ENCODE peak calls at places on chromosomes 6 and 20, in four cellular contexts. One of them, this sample, is unnamed.

GRCh38 chr6:107717781-107718180 is 106.3 kb downstream of the SCML4 start:
- DNase-seq in GM12891: no peak
- DNase-seq in GM12878: no peak
- DNase-seq in K562: no peak
- DNase-seq in this sample: no peak

GRCh38 chr20:14536738-14537137 is 199.3 kb upstream of the FLRT3 start:
- DNase-seq in GM12891: no peak
- DNase-seq in GM12878: no peak
- DNase-seq in K562: no peak
- DNase-seq in this sample: no peak

GRCh38 chr6:10418862-10419748 is 4.2 kb upstream of the TFAP2A start:
- DNase-seq in GM12891: no peak
- DNase-seq in GM12878: no peak
- DNase-seq in K562: peak
- DNase-seq in this sample: no peak

GRCh38 chr6:106082735-106083398 is 3.3 kb upstream of the PRDM1 start:
- DNase-seq in GM12891: no peak
- DNase-seq in GM12878: no peak
- DNase-seq in K562: no peak
- DNase-seq in this sample: no peak

GRCh38 chr6:86016567-86016966 is 373.9 kb upstream of the SYNCRIP start:
- DNase-seq in GM12891: no peak
- DNase-seq in GM12878: no peak
- DNase-seq in K562: no peak
- DNase-seq in this sample: no peak

GRCh38 chr6:166774770-166775169 is 147.7 kb upstream of the RPS6KA2 start:
- DNase-seq in GM12891: no peak
- DNase-seq in GM12878: no peak
- DNase-seq in K562: no peak
- DNase-seq in this sample: no peak

GRCh38 chr20:45817652-45818194 is 5.3 kb downstream of the UBE2C start:
- DNase-seq in GM12891: no peak
- DNase-seq in GM12878: no peak
- DNase-seq in K562: no peak
- DNase-seq in this sample: no peak

GRCh38 chr6:109714156-109714555 is 23.1 kb downstream of the FIG4 start:
- DNase-seq in GM12891: no peak
- DNase-seq in GM12878: no peak
- DNase-seq in K562: no peak
- DNase-seq in this sample: no peak

GRCh38 chr6:168217880-168218537 is 101.6 kb downstream of the DACT2 start:
- DNase-seq in GM12891: no peak
- DNase-seq in GM12878: no peak
- DNase-seq in K562: no peak
- DNase-seq in this sample: no peak

GRCh38 chr6:105711216-105711615 is 308.3 kb upstream of the PREP start:
- DNase-seq in GM12891: no peak
- DNase-seq in GM12878: no peak
- DNase-seq in K562: no peak
- DNase-seq in this sample: no peak

GRCh38 chr6:132569170-132569569 is 952 bp upstream of the TAAR6 start:
- DNase-seq in GM12891: no peak
- DNase-seq in GM12878: no peak
- DNase-seq in K562: no peak
- DNase-seq in this sample: no peak

GRCh38 chr6:111894272-111894671 is 21.0 kb upstream of the FYN start:
- DNase-seq in GM12891: no peak
- DNase-seq in GM12878: no peak
- DNase-seq in K562: no peak
- DNase-seq in this sample: no peak

GRCh38 chr6:149580880-149581279 is 14.7 kb downstream of the GINM1 start:
- DNase-seq in GM12891: no peak
- DNase-seq in GM12878: no peak
- DNase-seq in K562: no peak
- DNase-seq in this sample: no peak

GRCh38 chr6:1527098-1527497 is 82.6 kb upstream of the FOXC1 start:
- DNase-seq in GM12891: peak
- DNase-seq in GM12878: no peak
- DNase-seq in K562: no peak
- DNase-seq in this sample: no peak

GRCh38 chr6:170437719-170438401 is 115.2 kb downstream of the PSMB1 start:
- DNase-seq in GM12891: no peak
- DNase-seq in GM12878: no peak
- DNase-seq in K562: no peak
- DNase-seq in this sample: no peak

GRCh38 chr6:6920114-6920983 is 187.4 kb upstream of the RREB1 start:
- DNase-seq in GM12891: no peak
- DNase-seq in GM12878: no peak
- DNase-seq in K562: no peak
- DNase-seq in this sample: no peak

GRCh38 chr20:61881416-61881815 is 184.3 kb downstream of the TAF4 start:
- DNase-seq in GM12891: no peak
- DNase-seq in GM12878: no peak
- DNase-seq in K562: no peak
- DNase-seq in this sample: no peak

GRCh38 chr6:159451051-159451450 is 242.0 kb downstream of the SOD2 start:
- DNase-seq in GM12891: no peak
- DNase-seq in GM12878: no peak
- DNase-seq in K562: no peak
- DNase-seq in this sample: no peak

GRCh38 chr6:148389086-148389485 is 46.4 kb downstream of the SASH1 start:
- DNase-seq in GM12891: no peak
- DNase-seq in GM12878: no peak
- DNase-seq in K562: no peak
- DNase-seq in this sample: no peak

GRCh38 chr6:35391240-35391968 is 49.0 kb downstream of the PPARD start:
- DNase-seq in GM12891: no peak
- DNase-seq in GM12878: no peak
- DNase-seq in K562: no peak
- DNase-seq in this sample: no peak

GRCh38 chr6:76792394-76792793 is 670.9 kb downstream of the HTR1B start:
- DNase-seq in GM12891: no peak
- DNase-seq in GM12878: no peak
- DNase-seq in K562: no peak
- DNase-seq in this sample: no peak

GRCh38 chr6:105301072-105301503 is 101.8 kb downstream of the PREP start:
- DNase-seq in GM12891: no peak
- DNase-seq in GM12878: no peak
- DNase-seq in K562: no peak
- DNase-seq in this sample: no peak

GRCh38 chr20:59821201-59821600 is 112.2 kb downstream of the SYCP2 start:
- DNase-seq in GM12891: no peak
- DNase-seq in GM12878: no peak
- DNase-seq in K562: no peak
- DNase-seq in this sample: no peak

GRCh38 chr6:80967618-80968017 is 784.9 kb downstream of the TENT5A start:
- DNase-seq in GM12891: no peak
- DNase-seq in GM12878: no peak
- DNase-seq in K562: no peak
- DNase-seq in this sample: no peak

GRCh38 chr20:58228484-58229197 is at the start of gene ANKRD60:
- DNase-seq in GM12891: no peak
- DNase-seq in GM12878: no peak
- DNase-seq in K562: peak
- DNase-seq in this sample: no peak

GRCh38 chr6:45946352-45946751 is 69.3 kb downstream of the CLIC5 start:
- DNase-seq in GM12891: no peak
- DNase-seq in GM12878: no peak
- DNase-seq in K562: peak
- DNase-seq in this sample: no peak

GRCh38 chr20:9215539-9215938 is 146.7 kb downstream of the PLCB4 start:
- DNase-seq in GM12891: no peak
- DNase-seq in GM12878: no peak
- DNase-seq in K562: no peak
- DNase-seq in this sample: no peak

GRCh38 chr6:12324096-12324495 is 33.9 kb downstream of the EDN1 start:
- DNase-seq in GM12891: no peak
- DNase-seq in GM12878: no peak
- DNase-seq in K562: no peak
- DNase-seq in this sample: no peak

GRCh38 chr20:49964964-49965780 is 17.6 kb upstream of the SNAI1 start:
- DNase-seq in GM12891: no peak
- DNase-seq in GM12878: no peak
- DNase-seq in K562: peak
- DNase-seq in this sample: peak

DNA sequence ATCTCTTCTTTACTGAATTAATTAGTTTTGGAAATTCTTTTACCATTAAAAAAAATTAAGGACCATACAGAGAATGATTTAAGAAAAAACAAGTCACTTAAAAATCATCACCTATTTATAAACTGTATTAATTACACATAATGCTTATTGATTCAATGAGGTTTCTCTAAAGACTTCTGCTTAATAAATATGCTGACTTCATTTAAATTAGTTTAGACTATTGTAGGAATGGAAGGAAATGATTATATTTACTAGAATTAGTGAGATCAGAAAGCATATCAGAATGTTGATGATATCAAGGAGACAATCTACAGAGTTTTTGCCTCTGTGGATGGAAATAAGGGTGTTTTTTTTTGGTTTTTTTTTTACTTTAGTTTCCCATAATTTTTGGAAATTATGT is 34.6 kb upstream of the SMIM28 start:
- DNase-seq in GM12891: no peak
- DNase-seq in GM12878: no peak
- DNase-seq in K562: no peak
- DNase-seq in this sample: no peak
- TF ChIP-seq SPI1 in GM12891: no peak
- TF ChIP-seq SPI1 in GM12878: no peak
- TF ChIP-seq SPI1 in K562: no peak
- TF ChIP-seq SPI1 in this sample: no peak

GRCh38 chr6:127818149-127818548 is 82.7 kb downstream of the THEMIS start:
- DNase-seq in GM12891: no peak
- DNase-seq in GM12878: no peak
- DNase-seq in K562: no peak
- DNase-seq in this sample: no peak
- TF ChIP-seq POLR2AphosphoS5 in GM12891: no peak
- TF ChIP-seq POLR2AphosphoS5 in GM12878: no peak
- TF ChIP-seq POLR2AphosphoS5 in K562: no peak
- TF ChIP-seq POLR2AphosphoS5 in this sample: no peak

GRCh38 chr6:136528477-136528876 is 21.7 kb downstream of the MAP7 start:
- DNase-seq in GM12891: no peak
- DNase-seq in GM12878: no peak
- DNase-seq in K562: no peak
- DNase-seq in this sample: no peak
- TF ChIP-seq SPI1 in GM12891: no peak
- TF ChIP-seq SPI1 in GM12878: no peak
- TF ChIP-seq SPI1 in K562: no peak
- TF ChIP-seq SPI1 in this sample: no peak

DNA sequence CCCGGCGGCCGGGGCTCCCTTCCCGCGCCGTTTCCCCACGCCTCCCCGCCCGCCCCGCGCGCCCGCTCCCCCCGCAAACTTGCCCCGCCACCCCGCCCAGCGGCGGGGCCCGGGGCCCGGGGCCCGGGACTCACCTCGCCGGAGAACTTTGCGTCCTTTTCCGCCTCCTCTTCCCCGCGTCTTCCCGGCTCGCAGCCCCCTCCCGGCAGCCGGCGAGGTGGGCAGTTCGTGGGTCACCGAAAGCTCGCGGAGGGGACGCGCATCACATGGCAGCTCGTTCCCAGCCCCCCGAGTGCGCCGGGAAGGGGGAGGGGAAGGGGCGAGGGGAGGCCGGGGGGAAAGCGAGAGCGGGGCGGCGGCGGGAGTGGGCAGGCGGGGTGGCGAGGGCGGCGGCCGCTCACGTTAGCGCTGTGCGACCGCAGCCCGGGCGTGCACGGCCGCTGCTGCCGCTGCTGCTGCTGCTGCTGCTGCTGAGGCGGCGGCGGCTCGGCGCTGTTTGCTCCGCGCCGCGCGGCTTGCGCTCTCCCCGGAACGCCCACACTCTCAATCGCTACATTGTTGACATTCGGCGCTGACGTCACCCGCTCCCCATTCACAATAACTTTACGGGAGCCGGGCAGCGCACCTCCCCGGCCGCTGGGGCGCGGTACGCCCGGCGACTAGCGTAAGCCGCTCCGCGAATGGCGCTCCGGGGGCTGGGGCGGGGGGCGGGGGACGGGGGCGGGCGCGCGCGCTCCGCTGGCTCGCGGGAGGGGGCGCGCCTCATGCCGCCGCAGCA is at the start of gene BACH2:
- DNase-seq in GM12891: peak
- DNase-seq in GM12878: no peak
- DNase-seq in K562: peak
- DNase-seq in this sample: no peak
- TF ChIP-seq POLR2AphosphoS5 in GM12891: no peak
- TF ChIP-seq POLR2AphosphoS5 in GM12878: no peak
- TF ChIP-seq POLR2AphosphoS5 in K562: peak
- TF ChIP-seq POLR2AphosphoS5 in this sample: no peak

GRCh38 chr6:33204415-33205171 is at the start of gene HSD17B8:
- DNase-seq in GM12891: peak
- DNase-seq in GM12878: peak
- DNase-seq in K562: peak
- DNase-seq in this sample: no peak

GRCh38 chr6:33204165-33204414 is 365 bp upstream of the HSD17B8 start:
- DNase-seq in GM12891: no peak
- DNase-seq in GM12878: no peak
- DNase-seq in K562: no peak
- DNase-seq in this sample: no peak

GRCh38 chr6:33206864-33207568 is 1.3 kb upstream of the RING1 start:
- DNase-seq in GM12891: no peak
- DNase-seq in GM12878: no peak
- DNase-seq in K562: no peak
- DNase-seq in this sample: no peak

GRCh38 chr6:33206027-33206863 is 1.8 kb downstream of the HSD17B8 start:
- DNase-seq in GM12891: no peak
- DNase-seq in GM12878: no peak
- DNase-seq in K562: no peak
- DNase-seq in this sample: no peak

DNA sequence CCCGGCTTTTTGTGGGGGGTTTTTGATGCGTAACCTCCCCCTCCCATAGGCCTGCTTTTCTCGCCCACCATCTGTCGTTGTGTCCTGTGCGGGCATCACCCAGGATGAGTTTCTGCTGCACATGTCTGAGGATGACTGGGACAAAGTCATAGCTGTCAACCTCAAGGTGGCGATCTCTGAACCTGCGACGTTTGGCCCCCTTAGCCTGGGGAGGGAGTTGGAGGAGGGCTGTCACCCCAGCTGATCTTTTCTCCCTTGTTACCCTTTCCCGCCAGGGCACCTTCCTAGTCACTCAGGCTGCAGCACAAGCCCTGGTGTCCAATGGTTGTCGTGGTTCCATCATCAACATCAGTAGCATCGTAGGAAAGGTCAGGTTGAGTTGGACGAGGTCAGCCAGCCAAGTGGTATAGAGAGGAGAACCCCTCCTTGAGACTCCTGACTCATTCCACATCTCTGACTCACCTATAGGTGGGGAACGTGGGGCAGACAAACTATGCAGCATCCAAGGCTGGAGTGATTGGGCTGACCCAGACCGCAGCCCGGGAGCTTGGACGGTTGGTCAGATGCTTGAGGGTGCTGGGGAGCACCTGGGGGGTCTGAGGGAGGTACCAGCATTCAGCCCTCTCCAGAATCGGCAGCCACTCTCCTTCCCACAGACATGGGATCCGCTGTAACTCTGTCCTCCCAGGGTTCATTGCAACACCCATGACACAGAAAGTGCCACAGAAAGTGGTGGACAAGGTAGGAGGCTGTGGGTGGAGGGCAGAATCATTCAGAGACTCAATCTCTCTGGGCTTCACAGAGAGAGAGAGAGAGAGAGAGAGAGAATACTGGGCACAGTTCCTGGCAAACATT is 944 bp downstream of the HSD17B8 start:
- DNase-seq in GM12891: no peak
- DNase-seq in GM12878: no peak
- DNase-seq in K562: peak
- DNase-seq in this sample: no peak
- TF ChIP-seq SPI1 in GM12891: no peak
- TF ChIP-seq SPI1 in GM12878: no peak
- TF ChIP-seq SPI1 in K562: no peak
- TF ChIP-seq SPI1 in this sample: no peak